ENCODE peak calls at places on chromosomes 2 and 18, in six cellular contexts. I is CD8-positive, alpha-beta memory T cell; G is neuronal stem cell; C is transverse colon; H is testis; Q is suprapubic skin. X is an unnamed sample.

GRCh38 chr2:129777146-129777545 is 202.3 kb upstream of the RAB6C start:
- DNase-seq in C (no peak), H (no peak), G (no peak), I (no peak), Q (no peak), X (no peak)

GRCh38 chr18:66616523-66616983 is 12.7 kb upstream of the CDH19 start:
- DNase-seq in G (no peak), Q (no peak), H (peak; percentile 20), C (no peak), I (no peak), X (no peak)

GRCh38 chr2:17303496-17303895 is 214.7 kb downstream of the RAD51AP2 start:
- DNase-seq in I (no peak), Q (no peak), C (no peak), G (no peak), H (no peak), X (no peak)

GRCh38 chr2:229237270-229237669 is 33.8 kb downstream of the PID1 start:
- DNase-seq in G (no peak), H (no peak), Q (no peak), I (no peak), C (no peak), X (no peak)

GRCh38 chr18:56291229-56291796 is 347.1 kb downstream of the TXNL1 start:
- DNase-seq in H (no peak), Q (no peak), I (no peak), G (no peak), C (no peak), X (no peak)

GRCh38 chr2:6685447-6685846 is 180.3 kb downstream of the CMPK2 start:
- DNase-seq in C (no peak), G (no peak), H (no peak), Q (no peak), I (no peak), X (no peak)

GRCh38 chr2:229900012-229900411 is 21.8 kb downstream of the TRIP12 start:
- DNase-seq in Q (no peak), C (no peak), G (no peak), H (no peak), I (no peak), X (no peak)

GRCh38 chr2:55157474-55157884 is 74.6 kb downstream of the CLHC1 start:
- DNase-seq in H (no peak), G (no peak), C (no peak), I (no peak), Q (no peak), X (no peak)

GRCh38 chr18:9557250-9557943 is 57.0 kb downstream of the PPP4R1 start:
- DNase-seq in C (no peak), Q (no peak), G (no peak), H (no peak), I (no peak), X (no peak)

GRCh38 chr2:119389615-119390306 is 23.0 kb downstream of the DBI start:
- DNase-seq in I (no peak), C (peak; percentile 50), G (no peak), H (peak; percentile 56), Q (peak; percentile 81), X (no peak)

GRCh38 chr2:234091883-234092282 is 41.4 kb downstream of the SPP2 start:
- DNase-seq in I (no peak), G (no peak), H (no peak), C (no peak), Q (no peak), X (no peak)

GRCh38 chr18:65091737-65092329 is 659.0 kb upstream of the CDH7 start:
- DNase-seq in I (no peak), Q (no peak), G (peak; percentile 24), H (peak; percentile 16), C (no peak), X (no peak)

GRCh38 chr2:201490291-201490690 is 38.8 kb downstream of the STRADB start:
- DNase-seq in G (no peak), H (no peak), C (no peak), Q (no peak), I (no peak), X (no peak)

GRCh38 chr2:232076736-232077135 is 115.2 kb downstream of the DIS3L2 start:
- DNase-seq in G (no peak), C (no peak), H (no peak), I (no peak), Q (no peak), X (no peak)

GRCh38 chr2:238910751-238911351 is 63.0 kb downstream of the TWIST2 start:
- DNase-seq in I (no peak), H (no peak), G (no peak), Q (peak; percentile 54), C (no peak), X (no peak)

GRCh38 chr2:15218423-15219086 is 342.6 kb downstream of the NBAS start:
- DNase-seq in Q (no peak), C (no peak), G (no peak), H (no peak), I (no peak), X (no peak)

GRCh38 chr18:44537521-44537920 is 143.2 kb upstream of the SETBP1 start:
- DNase-seq in I (no peak), C (no peak), Q (peak; percentile 57), G (no peak), H (no peak), X (no peak)

GRCh38 chr2:72350852-72351251 is 203.2 kb upstream of the CYP26B1 start:
- DNase-seq in Q (no peak), G (peak; percentile 17), C (no peak), I (no peak), H (no peak), X (no peak)

GRCh38 chr18:51630706-51631105 is 433.2 kb upstream of the MEX3C start:
- DNase-seq in I (no peak), H (no peak), G (no peak), Q (no peak), C (no peak), X (no peak)
- H3K9me3 ChIP-seq in I (no peaks in the 10 kb centered on the region), H (no peaks in the 10 kb centered on the region), G (peaks cover 12% of the 10 kb centered on the region), Q (no peaks in the 10 kb centered on the region), C (no peaks in the 10 kb centered on the region), X (no peaks in the 10 kb centered on the region)

DNA sequence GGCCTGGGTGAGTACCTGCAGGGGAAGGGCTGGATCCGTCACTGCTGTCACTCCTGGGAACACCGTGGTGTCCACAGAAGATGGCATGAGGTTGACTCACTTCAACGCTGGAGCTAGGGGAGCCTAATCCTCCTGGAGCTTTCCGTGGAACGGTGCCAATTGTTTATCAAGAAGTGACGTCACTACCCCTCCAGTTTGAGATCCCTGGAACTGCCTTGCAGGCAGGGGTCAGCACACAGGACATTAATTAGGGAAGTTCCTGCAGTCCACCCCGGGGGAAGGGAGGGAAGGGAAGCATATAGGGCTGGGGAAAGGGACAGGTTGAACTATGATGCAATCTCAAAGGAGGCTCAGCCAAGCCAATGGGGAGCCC is 408.6 kb downstream of the GALR1 start:
- DNase-seq in G (no peak), C (no peak), Q (no peak), I (no peak), H (no peak), X (no peak)
- H3K9me3 ChIP-seq in G (no peaks in the 10 kb centered on the region), C (no peaks in the 10 kb centered on the region), Q (no peaks in the 10 kb centered on the region), I (no peaks in the 10 kb centered on the region), H (no peaks in the 10 kb centered on the region), X (no peaks in the 10 kb centered on the region)

DNA sequence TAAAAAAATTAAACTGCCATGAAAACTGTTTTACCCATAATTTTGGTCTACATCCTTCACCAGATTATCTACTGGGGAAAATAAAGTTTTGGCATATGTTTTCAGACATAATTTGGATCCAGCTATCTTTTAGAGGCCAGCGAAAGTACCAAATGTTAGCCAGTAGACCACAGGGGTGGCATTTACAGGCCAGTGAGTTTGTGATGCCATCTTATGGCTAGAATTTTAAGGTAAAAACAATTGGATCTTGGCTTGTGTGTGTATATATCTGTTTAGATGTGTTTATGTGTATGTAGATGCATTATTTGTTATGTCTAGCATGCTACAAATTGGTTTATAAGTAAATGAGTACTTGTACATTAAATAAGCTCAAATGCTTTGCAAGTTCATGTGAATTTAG is 322.6 kb downstream of the ASXL3 start:
- DNase-seq in C (no peak), H (no peak), I (no peak), G (no peak), Q (no peak), X (no peak)
- H3K9me3 ChIP-seq in C (peaks cover 9% of the 10 kb centered on the region), H (no peaks in the 10 kb centered on the region), I (peaks cover 4% of the 10 kb centered on the region), G (peaks cover 20% of the 10 kb centered on the region), Q (no peaks in the 10 kb centered on the region), X (peaks cover 5% of the 10 kb centered on the region)

DNA sequence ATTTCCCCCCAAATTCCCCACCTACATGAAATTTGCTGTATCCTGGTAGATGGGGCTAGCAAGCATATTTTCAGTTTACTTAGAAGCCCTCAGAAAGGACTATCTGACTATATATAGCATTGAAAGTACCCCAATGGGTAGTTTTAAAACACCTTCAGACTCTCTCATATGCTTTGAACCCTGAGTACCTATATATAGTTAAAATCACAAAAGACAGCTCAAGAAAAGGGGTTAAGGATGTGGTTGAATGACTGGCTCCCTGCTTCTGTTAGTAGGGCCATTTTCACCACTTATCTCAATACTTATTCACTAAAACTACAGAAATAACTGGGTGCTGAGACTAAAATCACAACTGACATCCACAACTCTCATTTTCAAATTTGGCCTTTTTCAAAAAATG is 18.5 kb downstream of the WDPCP start:
- DNase-seq in I (no peak), C (no peak), Q (no peak), G (no peak), H (no peak), X (no peak)
- H3K9me3 ChIP-seq in I (no peaks in the 10 kb centered on the region), C (peaks cover 8% of the 10 kb centered on the region), Q (no peaks in the 10 kb centered on the region), G (peaks cover 3% of the 10 kb centered on the region), H (no peaks in the 10 kb centered on the region), X (no peaks in the 10 kb centered on the region)

GRCh38 chr18:78495550-78495949 is 484.1 kb upstream of the SALL3 start:
- DNase-seq in G (no peak), C (no peak), I (no peak), H (no peak), Q (no peak), X (no peak)
- H3K9me3 ChIP-seq in G (peaks cover 2% of the 10 kb centered on the region), C (no peaks in the 10 kb centered on the region), I (no peaks in the 10 kb centered on the region), H (no peaks in the 10 kb centered on the region), Q (peaks cover 8% of the 10 kb centered on the region), X (no peaks in the 10 kb centered on the region)

GRCh38 chr2:116810071-116810470 is 1004.4 kb upstream of the DDX18 start:
- DNase-seq in H (no peak), I (no peak), C (peak; percentile 33), Q (no peak), G (no peak), X (no peak)

GRCh38 chr2:116810645-116811044 is 1003.8 kb upstream of the DDX18 start:
- DNase-seq in Q (no peak), I (no peak), G (no peak), H (no peak), C (no peak), X (no peak)

GRCh38 chr2:116802671-116803070 is 1011.8 kb upstream of the DDX18 start:
- DNase-seq in I (no peak), G (no peak), H (no peak), C (no peak), Q (no peak), X (no peak)

GRCh38 chr2:116809074-116809473 is 1005.4 kb upstream of the DDX18 start:
- DNase-seq in H (no peak), G (no peak), Q (no peak), C (no peak), I (no peak), X (no peak)

GRCh38 chr2:116804901-116805300 is 1009.6 kb upstream of the DDX18 start:
- DNase-seq in I (no peak), C (peak; percentile 19), Q (no peak), G (no peak), H (no peak), X (no peak)
- H3K9me3 ChIP-seq in I (no peaks in the 10 kb centered on the region), C (peaks cover 9% of the 10 kb centered on the region), Q (peaks cover 25% of the 10 kb centered on the region), G (peaks cover 3% of the 10 kb centered on the region), H (no peaks in the 10 kb centered on the region), X (peaks cover 4% of the 10 kb centered on the region)

GRCh38 chr2:67570626-67571025 is 173.5 kb downstream of the ETAA1 start:
- DNase-seq in C (no peak), I (no peak), H (no peak), Q (no peak), G (no peak), X (no peak)
- H3K9me3 ChIP-seq in C (no peaks in the 10 kb centered on the region), I (no peaks in the 10 kb centered on the region), H (no peaks in the 10 kb centered on the region), Q (no peaks in the 10 kb centered on the region), G (no peaks in the 10 kb centered on the region), X (no peaks in the 10 kb centered on the region)

X was measured in effector memory CD4-positive, alpha-beta T cell.